ENCODE peak calls at places on chromosomes 7 and 10, in eight cellular contexts. D is SK-N-SH, Z is HCT116, T is GM23338, K is GM12878, A is Panc1, H is HepG2, L is K562. M is an unnamed sample.

GRCh38 chr10:52621635-52622079 is 150.9 kb downstream of the MBL2 start:
- DNase-seq in H (no peak), L (no peak), T (no peak), D (peak; percentile 42), K (no peak), A (no peak), Z (no peak), M (no peak)

GRCh38 chr7:47153076-47153475 is 428.8 kb downstream of the TNS3 start:
- DNase-seq in K (no peak), L (peak; percentile 13), H (peak; percentile 66), T (no peak), D (no peak), A (no peak), Z (no peak), M (no peak)

GRCh38 chr10:121497513-121497912 is 100.7 kb downstream of the FGFR2 start:
- DNase-seq in T (no peak), A (no peak), K (no peak), L (no peak), H (no peak), Z (no peak), D (peak; percentile 55), M (no peak)

GRCh38 chr7:30005511-30005910 is 15.9 kb upstream of the SCRN1 start:
- DNase-seq in Z (no peak), D (no peak), T (no peak), H (no peak), K (no peak), L (no peak), A (no peak), M (no peak)

GRCh38 chr7:139820089-139820488 is 9.0 kb upstream of the TBXAS1 start:
- DNase-seq in D (no peak), A (no peak), K (no peak), L (no peak), H (no peak), T (no peak), Z (no peak), M (no peak)

GRCh38 chr7:157615101-157615817 is 278.5 kb downstream of the DNAJB6 start:
- DNase-seq in T (no peak), A (no peak), K (no peak), Z (no peak), L (no peak), D (no peak), H (no peak), M (no peak)

GRCh38 chr10:127934383-127934782 is 27.5 kb downstream of the PTPRE start:
- DNase-seq in K (no peak), H (no peak), A (no peak), T (no peak), D (no peak), Z (no peak), L (no peak), M (no peak)

GRCh38 chr10:101493782-101494281 is 94.2 kb downstream of the POLL start:
- DNase-seq in K (no peak), L (no peak), T (no peak), Z (no peak), H (peak; percentile 64), A (no peak), D (no peak), M (no peak)

GRCh38 chr10:127148933-127149220 is 47.5 kb downstream of the INSYN2A start:
- DNase-seq in Z (peak; percentile 66), K (no peak), H (no peak), T (no peak), A (peak; percentile 64), L (no peak), D (no peak), M (no peak)

GRCh38 chr10:16809074-16809718 is 8.0 kb downstream of the RSU1 start:
- DNase-seq in Z (peak; percentile 31), D (peak; percentile 54), K (no peak), L (peak; percentile 72), T (peak; percentile 77), A (no peak), H (peak; percentile 29), M (peak; percentile 22)

GRCh38 chr7:92255308-92255707 is 9.5 kb downstream of the ANKIB1 start:
- DNase-seq in T (no peak), Z (no peak), K (no peak), L (peak; percentile 14), D (no peak), H (no peak), A (no peak), M (no peak)

GRCh38 chr10:79142064-79142491 is 73.3 kb downstream of the ZMIZ1 start:
- DNase-seq in Z (no peak), K (no peak), H (no peak), T (no peak), D (no peak), L (no peak), A (no peak), M (no peak)

GRCh38 chr7:28688651-28689050 is 269.5 kb downstream of the TRIL start:
- DNase-seq in Z (no peak), D (no peak), A (no peak), L (no peak), H (no peak), K (no peak), T (no peak), M (no peak)
- TF ChIP-seq POLR2AphosphoS5 in Z (no peak), D (no peak), A (no peak), L (no peak), H (no peak), K (no peak), T (no peak), M (no peak)

DNA sequence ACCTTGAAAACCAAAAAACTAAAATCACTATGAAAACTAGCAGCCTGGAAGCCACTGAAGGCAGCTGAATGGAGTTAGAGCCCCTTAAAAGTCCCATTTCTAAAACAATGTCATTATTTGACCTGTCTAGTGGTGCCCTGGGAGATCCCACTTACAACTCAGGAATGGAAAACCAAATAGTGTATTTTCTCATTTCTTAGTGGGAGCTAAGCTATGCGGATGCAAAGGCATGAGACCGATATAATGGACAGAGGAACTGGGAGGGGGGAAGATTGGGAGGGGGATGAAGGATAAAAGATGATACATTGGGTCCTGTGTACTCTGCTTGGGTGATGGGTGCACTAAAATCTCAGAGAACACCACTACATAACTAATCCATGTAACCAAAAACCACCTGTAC is 9.8 kb upstream of the GIMAP2 start:
- DNase-seq in K (no peak), T (no peak), H (no peak), D (no peak), A (no peak), Z (no peak), L (no peak), M (no peak)
- TF ChIP-seq REST in K (no peak), T (no peak), H (no peak), D (no peak), A (no peak), Z (no peak), L (no peak), M (no peak)

GRCh38 chr7:44430054-44430453 is 60.4 kb downstream of the NUDCD3 start:
- DNase-seq in K (no peak), Z (no peak), L (no peak), A (no peak), T (no peak), D (no peak), H (no peak), M (no peak)
- TF ChIP-seq CTCF in K (no peak), Z (no peak), L (no peak), A (no peak), T (no peak), D (no peak), H (no peak), M (no peak)

GRCh38 chr7:15219758-15220157 is 317.2 kb upstream of the DGKB start:
- DNase-seq in D (no peak), K (no peak), A (no peak), T (no peak), Z (no peak), L (no peak), H (no peak), M (no peak)
- TF ChIP-seq POLR2AphosphoS5 in D (no peak), K (no peak), A (no peak), T (no peak), Z (no peak), L (no peak), H (no peak), M (no peak)

M was measured in HL-60.